ENCODE peak calls at places on chromosomes 7 and 10, in four cellular contexts. X, O, G and S are unnamed samples.

GRCh38 chr10:62873866-62874265 is 57.7 kb upstream of the EGR2 start:
- DNase-seq in X (no peak), O (no peak), G (no peak), S (no peak)

GRCh38 chr10:103645141-103646054 is 151.9 kb downstream of the NEURL1 start:
- DNase-seq in X (no peak), O (no peak), G (no peak), S (peak)

GRCh38 chr10:110859206-110859946 is 12.4 kb upstream of the PDCD4 start:
- DNase-seq in X (no peak), O (no peak), G (no peak), S (no peak)

GRCh38 chr7:42065942-42066341 is 171.1 kb downstream of the GLI3 start:
- DNase-seq in X (peak), O (no peak), G (no peak), S (no peak)

GRCh38 chr10:79399242-79399831 is 46.1 kb downstream of the ZCCHC24 start:
- DNase-seq in X (peak), O (peak), G (peak), S (no peak)

GRCh38 chr10:102729090-102730026 is 14.4 kb upstream of the WBP1L start:
- DNase-seq in X (peak), O (peak), G (peak), S (peak)

GRCh38 chr7:106068538-106068961 is 43.6 kb downstream of the SYPL1 start:
- DNase-seq in X (no peak), O (no peak), G (no peak), S (no peak)

GRCh38 chr10:17290226-17290625 is 62.2 kb downstream of the VIM start:
- DNase-seq in X (peak), O (no peak), G (peak), S (no peak)

GRCh38 chr7:157853076-157853788 is 516.4 kb downstream of the DNAJB6 start:
- DNase-seq in X (no peak), O (no peak), G (no peak), S (no peak)

GRCh38 chr7:100430450-100431285 is 1.0 kb downstream of the MEPCE start:
- DNase-seq in X (no peak), O (peak), G (peak), S (no peak)

GRCh38 chr7:5510426-5511045 is 86.9 kb upstream of the TNRC18 start:
- DNase-seq in X (no peak), O (no peak), G (no peak), S (no peak)
- TF ChIP-seq SP1 in X (no peak), O (no peak), G (no peak), S (no peak)

DNA sequence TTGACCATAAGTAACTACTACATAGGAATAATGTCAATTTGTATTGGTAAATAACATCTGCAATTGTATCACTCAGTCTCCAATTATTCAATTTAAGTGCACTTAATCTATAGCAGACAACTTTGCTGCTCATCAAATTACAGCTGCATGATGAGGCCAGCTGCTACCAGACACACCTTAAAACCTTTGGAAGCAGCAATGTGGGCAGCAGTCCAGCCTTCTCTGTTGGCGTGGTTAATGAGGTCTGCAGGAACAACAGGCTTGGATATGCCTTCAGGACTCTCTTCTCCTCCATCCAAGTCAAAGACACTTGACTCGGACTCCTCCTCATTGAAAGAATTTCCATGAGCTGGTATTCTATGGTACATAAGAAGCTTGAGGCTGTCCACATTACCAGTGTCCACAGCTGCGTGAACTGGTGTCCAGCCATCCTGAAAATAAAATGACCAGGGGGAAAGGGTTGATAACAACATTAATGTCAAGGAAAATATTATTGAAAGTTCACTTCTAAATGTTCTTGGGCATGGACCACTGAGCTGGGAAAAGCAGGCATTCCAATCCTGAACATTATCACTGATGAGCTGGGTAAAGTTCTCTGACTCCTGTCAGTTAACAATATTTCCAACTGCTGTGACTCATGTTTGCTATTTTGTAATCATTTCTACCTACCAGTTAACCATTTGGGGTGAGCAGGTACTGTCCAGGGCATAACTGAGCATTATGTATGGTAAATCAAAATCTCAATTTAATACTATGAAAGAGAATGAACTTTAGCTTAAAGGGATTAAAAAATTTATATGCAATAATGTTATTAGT is 95.7 kb downstream of the CTTNBP2 start:
- DNase-seq in X (no peak), O (no peak), G (no peak), S (no peak)
- TF ChIP-seq SP1 in X (no peak), O (no peak), G (no peak), S (no peak)

DNA sequence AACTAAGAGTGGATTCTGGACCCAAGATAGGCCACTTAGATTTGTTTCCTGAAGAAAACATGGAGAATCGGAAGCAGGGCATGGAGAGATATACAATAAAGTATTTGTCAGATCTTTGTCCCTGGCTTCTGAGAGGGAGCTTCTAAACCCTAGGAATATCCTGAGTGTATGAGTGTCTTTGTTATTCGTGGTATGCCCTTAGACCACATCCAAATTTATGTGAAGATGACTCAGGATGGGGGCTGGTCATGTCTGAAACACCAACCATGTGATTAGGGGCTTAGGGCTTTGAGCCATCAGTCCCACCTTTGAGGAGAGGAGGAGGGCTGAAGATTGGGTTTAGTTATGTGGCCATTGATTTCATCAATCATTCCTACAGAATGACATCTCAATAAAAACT is 69.7 kb upstream of the PLPP4 start:
- DNase-seq in X (no peak), O (no peak), G (no peak), S (no peak)
- TF ChIP-seq SP1 in X (no peak), O (no peak), G (no peak), S (no peak)

GRCh38 chr10:71638087-71638576 is 81.4 kb downstream of the C10orf105 start:
- DNase-seq in X (no peak), O (no peak), G (peak), S (peak)
- TF ChIP-seq SP1 in X (no peak), O (no peak), G (no peak), S (peak)

GRCh38 chr7:2931034-2931415 is 86.9 kb upstream of the GNA12 start:
- DNase-seq in X (no peak), O (no peak), G (no peak), S (no peak)

GRCh38 chr7:2928613-2929311 is 84.7 kb upstream of the GNA12 start:
- DNase-seq in X (no peak), O (peak), G (no peak), S (no peak)

GRCh38 chr7:2929321-2930201 is 85.5 kb upstream of the GNA12 start:
- DNase-seq in X (no peak), O (peak), G (no peak), S (no peak)

GRCh38 chr7:2928256-2928612 is 84.1 kb upstream of the GNA12 start:
- DNase-seq in X (no peak), O (peak), G (no peak), S (no peak)

GRCh38 chr7:2930310-2931033 is 86.4 kb upstream of the GNA12 start:
- DNase-seq in X (no peak), O (peak), G (no peak), S (no peak)
- TF ChIP-seq SP1 in X (no peak), O (no peak), G (no peak), S (no peak)